ENCODE peak calls at places on chromosomes 2 and 18, in five cellular contexts. S, F, P, H and R are unnamed samples.

GRCh38 chr2:12361506-12361905 is 355.2 kb upstream of the TRIB2 start:
- DNase-seq in S (no peak), F (no peak), P (no peak), H (no peak), R (no peak)

GRCh38 chr2:201964631-201965206 is 68.9 kb upstream of the FZD7 start:
- DNase-seq in S (no peak), F (no peak), P (no peak), H (no peak), R (no peak)

GRCh38 chr2:20582600-20583221 is 68.2 kb downstream of the HS1BP3 start:
- DNase-seq in S (no peak), F (no peak), P (no peak), H (no peak), R (no peak)

GRCh38 chr2:11168488-11168887 is 13.2 kb downstream of the SLC66A3 start:
- DNase-seq in S (no peak), F (no peak), P (no peak), H (peak), R (no peak)

GRCh38 chr2:18365346-18365745 is 195.1 kb downstream of the RDH14 start:
- DNase-seq in S (no peak), F (no peak), P (no peak), H (no peak), R (no peak)

GRCh38 chr2:120546865-120547390 is 188.7 kb upstream of the GLI2 start:
- DNase-seq in S (no peak), F (no peak), P (no peak), H (no peak), R (no peak)

GRCh38 chr18:2237706-2238105 is 333.6 kb downstream of the METTL4 start:
- DNase-seq in S (no peak), F (no peak), P (no peak), H (no peak), R (no peak)

GRCh38 chr2:141015339-141016047 is 1115.3 kb downstream of the LRP1B start:
- DNase-seq in S (no peak), F (no peak), P (no peak), H (no peak), R (no peak)

GRCh38 chr18:50038448-50038847 is 156.5 kb downstream of the MYO5B start:
- DNase-seq in S (peak), F (no peak), P (no peak), H (peak), R (no peak)

GRCh38 chr18:250685-251084 is 17.2 kb downstream of the THOC1 start:
- DNase-seq in S (peak), F (peak), P (no peak), H (no peak), R (no peak)

GRCh38 chr2:86646329-86646728 is 22.7 kb upstream of the RNF103 start:
- DNase-seq in S (no peak), F (no peak), P (no peak), H (no peak), R (no peak)

GRCh38 chr18:45112682-45113081 is 432.0 kb downstream of the SETBP1 start:
- DNase-seq in S (no peak), F (no peak), P (no peak), H (no peak), R (no peak)

GRCh38 chr2:80302465-80303005 is 2.0 kb downstream of the LRRTM1 start:
- DNase-seq in S (no peak), F (no peak), P (no peak), H (no peak), R (no peak)

GRCh38 chr2:46845542-46846453 is 69.8 kb downstream of the MCFD2 start:
- DNase-seq in S (peak), F (peak), P (no peak), H (peak), R (no peak)

GRCh38 chr18:43543236-43543635 is 265.9 kb upstream of the SYT4 start:
- DNase-seq in S (no peak), F (no peak), P (no peak), H (no peak), R (no peak)

GRCh38 chr18:39742015-39742466 is 2176.4 kb upstream of the CELF4 start:
- DNase-seq in S (peak), F (no peak), P (no peak), H (no peak), R (no peak)

GRCh38 chr18:28382215-28382879 is 205.4 kb upstream of the CDH2 start:
- DNase-seq in S (no peak), F (no peak), P (no peak), H (no peak), R (no peak)

GRCh38 chr2:122451040-122451439 is 695.6 kb downstream of the TSN start:
- DNase-seq in S (peak), F (peak), P (no peak), H (peak), R (no peak)

GRCh38 chr18:36469471-36469870 is 172.0 kb downstream of the FHOD3 start:
- DNase-seq in S (no peak), F (no peak), P (no peak), H (no peak), R (no peak)

GRCh38 chr2:229728360-229728759 is 14.0 kb upstream of the DNER start:
- DNase-seq in S (peak), F (peak), P (no peak), H (peak), R (no peak)

GRCh38 chr18:62606106-62606505 is 83.3 kb downstream of the ZCCHC2 start:
- DNase-seq in S (peak), F (no peak), P (no peak), H (no peak), R (no peak)

GRCh38 chr2:77999376-77999775 is 477.2 kb upstream of the LRRTM4 start:
- DNase-seq in S (no peak), F (no peak), P (no peak), H (no peak), R (no peak)

GRCh38 chr2:23533014-23533730 is 148.2 kb downstream of the KLHL29 start:
- DNase-seq in S (no peak), F (no peak), P (no peak), H (no peak), R (no peak)

GRCh38 chr2:121635371-121635770 is 13.9 kb downstream of the CLASP1 start:
- DNase-seq in S (no peak), F (no peak), P (no peak), H (peak), R (no peak)

GRCh38 chr2:27844821-27845255 is 45.3 kb downstream of the RBKS start:
- DNase-seq in S (peak), F (peak), P (no peak), H (no peak), R (no peak)

GRCh38 chr2:111209045-111209514 is 88.4 kb downstream of the BCL2L11 start:
- DNase-seq in S (peak), F (peak), P (no peak), H (peak), R (no peak)

GRCh38 chr2:2663401-2664036 is 332.4 kb upstream of the MYT1L start:
- DNase-seq in S (no peak), F (no peak), P (no peak), H (no peak), R (no peak)

GRCh38 chr2:199303814-199304213 is 153.9 kb downstream of the SATB2 start:
- DNase-seq in S (peak), F (peak), P (no peak), H (no peak), R (no peak)

GRCh38 chr2:229445501-229446294 is 174.6 kb upstream of the PID1 start:
- DNase-seq in S (peak), F (peak), P (no peak), H (no peak), R (no peak)

GRCh38 chr2:197293252-197294007 is 17.1 kb downstream of the ANKRD44 start:
- DNase-seq in S (no peak), F (peak), P (no peak), H (peak), R (no peak)

GRCh38 chr2:177467646-177468045 is 75.1 kb downstream of the AGPS start:
- DNase-seq in S (peak), F (peak), P (no peak), H (peak), R (no peak)

GRCh38 chr18:60894254-60894945 is 438.8 kb upstream of the CDH20 start:
- DNase-seq in S (peak), F (peak), P (no peak), H (no peak), R (no peak)

GRCh38 chr2:77161009-77161408 is 361.2 kb downstream of the LRRTM4 start:
- DNase-seq in S (peak), F (no peak), P (no peak), H (no peak), R (no peak)

GRCh38 chr2:66683068-66683467 is 248.1 kb downstream of the MEIS1 start:
- DNase-seq in S (no peak), F (no peak), P (no peak), H (no peak), R (no peak)

GRCh38 chr2:63999049-63999448 is 20.2 kb downstream of the VPS54 start:
- DNase-seq in S (peak), F (no peak), P (no peak), H (no peak), R (no peak)

GRCh38 chr2:74919827-74920226 is 38.6 kb upstream of the POLE4 start:
- DNase-seq in S (peak), F (peak), P (peak), H (peak), R (peak)

GRCh38 chr2:118763797-118764196 is 83.7 kb downstream of the EN1 start:
- DNase-seq in S (peak), F (no peak), P (no peak), H (peak), R (no peak)

GRCh38 chr2:46003912-46004473 is 293.2 kb upstream of the EPAS1 start:
- DNase-seq in S (no peak), F (no peak), P (no peak), H (no peak), R (no peak)

GRCh38 chr2:108594982-108595464 is 60.8 kb downstream of the LIMS1 start:
- DNase-seq in S (peak), F (peak), P (no peak), H (peak), R (no peak)

GRCh38 chr2:201932511-201932910 is 101.1 kb upstream of the FZD7 start:
- DNase-seq in S (no peak), F (no peak), P (no peak), H (no peak), R (no peak)

GRCh38 chr2:6864938-6865345 is 765 bp downstream of the CMPK2 start:
- DNase-seq in S (no peak), F (no peak), P (peak), H (peak), R (peak)

GRCh38 chr2:6864251-6864758 is 1.4 kb downstream of the CMPK2 start:
- DNase-seq in S (no peak), F (no peak), P (no peak), H (peak), R (no peak)

GRCh38 chr2:6866982-6867381 is 1.3 kb upstream of the CMPK2 start:
- DNase-seq in S (no peak), F (no peak), P (no peak), H (no peak), R (no peak)

GRCh38 chr2:6865346-6866238 is at the start of gene CMPK2:
- DNase-seq in S (peak), F (peak), P (peak), H (peak), R (peak)

GRCh38 chr2:6866239-6866745 is 585 bp upstream of the CMPK2 start:
- DNase-seq in S (peak), F (peak), P (peak), H (peak), R (peak)
- TF ChIP-seq CTCF in S (peak), F (peak), P (peak), H (peak), R (peak)

GRCh38 chr2:36831185-36831584 is 134.7 kb downstream of the VIT start:
- DNase-seq in S (no peak), F (no peak), P (no peak), H (no peak), R (no peak)

GRCh38 chr2:36834203-36834602 is 132.1 kb downstream of the STRN start:
- DNase-seq in S (peak), F (no peak), P (no peak), H (no peak), R (no peak)

GRCh38 chr2:36839976-36840617 is 126.2 kb downstream of the STRN start:
- DNase-seq in S (no peak), F (no peak), P (no peak), H (no peak), R (no peak)

GRCh38 chr2:36834721-36835120 is 131.6 kb downstream of the STRN start:
- DNase-seq in S (no peak), F (no peak), P (no peak), H (no peak), R (no peak)

DNA sequence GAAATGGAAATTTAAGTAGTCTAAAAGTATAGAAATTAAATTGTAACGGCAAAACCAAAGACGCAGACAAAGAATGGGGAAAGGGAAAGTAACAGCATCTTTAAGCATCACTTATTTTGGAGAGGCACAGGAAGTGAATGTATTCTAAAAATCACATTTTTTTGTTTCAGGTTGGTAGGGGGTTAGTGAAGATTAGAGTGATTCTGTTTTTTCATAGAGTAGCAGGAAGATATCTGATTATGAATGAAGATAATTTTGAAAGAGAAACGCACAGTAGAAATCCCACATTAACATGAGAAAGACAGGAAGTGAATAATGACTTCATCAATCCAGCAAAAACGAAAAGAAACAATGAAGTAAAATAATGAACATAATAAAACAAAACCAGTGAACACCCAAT is 131.2 kb downstream of the STRN start:
- DNase-seq in S (no peak), F (no peak), P (no peak), H (no peak), R (no peak)
- H3K4me3 ChIP-seq in S (no peak), F (no peak), P (no peak), H (no peak), R (no peak)

DNA sequence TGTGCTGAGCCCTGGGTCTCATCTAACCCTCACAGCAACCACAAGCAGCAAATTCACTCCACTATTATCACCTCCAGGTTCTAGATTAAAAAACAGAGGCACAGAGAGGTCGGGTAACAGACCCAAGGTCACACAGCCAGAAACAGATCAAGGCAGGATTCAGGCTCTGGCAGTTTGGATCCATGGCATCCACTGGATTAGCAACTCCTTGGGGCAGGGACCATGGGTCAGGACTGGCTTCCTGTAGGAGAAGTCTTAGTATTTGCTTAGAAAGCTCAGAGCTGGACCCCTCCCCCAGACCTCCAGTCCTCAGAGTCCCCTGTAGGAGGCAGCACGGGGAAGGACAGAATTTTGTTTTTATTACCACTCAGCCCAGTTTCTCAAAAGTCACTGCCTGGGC is 34.4 kb downstream of the ZFP36L2 start:
- DNase-seq in S (no peak), F (no peak), P (no peak), H (peak), R (no peak)
- TF ChIP-seq CTCF in S (peak), F (no peak), P (no peak), H (peak), R (no peak)

GRCh38 chr2:24570225-24570624 is 79.2 kb downstream of the NCOA1 start:
- DNase-seq in S (no peak), F (no peak), P (no peak), H (no peak), R (no peak)
- H3K4me3 ChIP-seq in S (no peak), F (no peak), P (no peak), H (no peak), R (no peak)

GRCh38 chr2:157307021-157307420 is 18.6 kb downstream of the ERMN start:
- DNase-seq in S (no peak), F (no peak), P (no peak), H (peak), R (no peak)
- TF ChIP-seq CTCF in S (no peak), F (no peak), P (no peak), H (no peak), R (no peak)

GRCh38 chr2:178863130-178863855 is 56.1 kb upstream of the TTN start:
- DNase-seq in S (no peak), F (no peak), P (no peak), H (no peak), R (no peak)

GRCh38 chr2:178863856-178864620 is 56.8 kb upstream of the TTN start:
- DNase-seq in S (peak), F (no peak), P (no peak), H (no peak), R (no peak)

GRCh38 chr2:178865999-178866398 is 58.8 kb upstream of the TTN start:
- DNase-seq in S (no peak), F (no peak), P (no peak), H (no peak), R (no peak)

GRCh38 chr2:178865537-178865936 is 58.3 kb upstream of the TTN start:
- DNase-seq in S (no peak), F (no peak), P (no peak), H (no peak), R (no peak)

GRCh38 chr2:178865121-178865520 is 57.9 kb upstream of the TTN start:
- DNase-seq in S (peak), F (peak), P (no peak), H (no peak), R (no peak)
- H3K4me3 ChIP-seq in S (no peak), F (no peak), P (no peak), H (no peak), R (no peak)

DNA sequence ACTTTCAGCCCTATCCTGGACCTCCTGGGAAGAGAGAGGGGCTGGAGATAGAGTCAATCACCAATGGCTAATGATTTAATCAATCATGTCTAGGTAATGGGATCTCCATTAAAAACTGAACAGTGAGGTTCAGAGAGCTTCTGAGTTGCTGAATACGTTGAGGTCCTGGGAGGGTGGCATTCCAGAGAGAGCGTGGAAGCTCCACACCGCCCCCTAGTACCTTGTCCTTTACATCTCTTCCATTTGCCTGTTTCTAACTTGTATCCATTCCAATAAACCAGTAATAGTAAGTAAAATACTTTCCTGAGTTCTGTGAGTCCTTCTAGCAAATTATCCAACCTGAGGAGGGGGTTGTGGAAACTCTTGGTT is 101.7 kb downstream of the B3GNT2 start:
- DNase-seq in S (no peak), F (no peak), P (no peak), H (peak), R (no peak)
- TF ChIP-seq CTCF in S (no peak), F (peak), P (no peak), H (peak), R (no peak)